ENCODE peak calls at places on chromosomes 5 and 9, in four cellular contexts. X is transverse colon; Z is stimulated activated naive B cell treated with anti-CD40 and anti-IgM and Interleukin-4, amounts not matched to agents 10 μg/mL and 1 μg/mL and 100 μg/mL, for 72 hours; M is non-pigmented ciliary epithelial cell. S is an unnamed sample.

GRCh38 chr9:84123648-84124406 is 143.2 kb downstream of the RMI1 start:
- DNase-seq in X (no peak), Z (no peak), M (no peak), S (no peak)

GRCh38 chr5:73989956-73990355 is 364.0 kb downstream of the ARHGEF28 start:
- DNase-seq in M (no peak), X (no peak), Z (no peak), S (no peak)

GRCh38 chr9:111985315-111985714 is 88.7 kb downstream of the UGCG start:
- DNase-seq in Z (no peak), M (no peak), X (no peak), S (no peak)

GRCh38 chr5:150647275-150648251 is 7.1 kb downstream of the SYNPO start:
- DNase-seq in M (no peak), Z (no peak), X (no peak), S (peak)

GRCh38 chr5:52789378-52789777 is 1.7 kb downstream of the ITGA1 start:
- DNase-seq in X (no peak), Z (no peak), M (no peak), S (no peak)

GRCh38 chr5:52682492-52682891 is 105.2 kb upstream of the ITGA1 start:
- DNase-seq in X (no peak), Z (no peak), M (no peak), S (no peak)

GRCh38 chr9:110864011-110864410 is 174.3 kb downstream of the LPAR1 start:
- DNase-seq in X (no peak), M (no peak), Z (no peak), S (no peak)

GRCh38 chr9:72592501-72593403 is 71.3 kb downstream of the TMC1 start:
- DNase-seq in X (no peak), Z (no peak), M (no peak), S (no peak)

GRCh38 chr9:129498451-129499376 is 122.2 kb downstream of the C9orf50 start:
- DNase-seq in M (no peak), Z (no peak), X (no peak), S (no peak)

GRCh38 chr5:372556-372910 is 51.0 kb downstream of the AHRR start:
- DNase-seq in M (no peak), Z (no peak), X (peak), S (no peak)

S was measured in mucosa of descending colon.